ENCODE peak calls at places on chromosomes 3 and 15, in eight cellular contexts. X, L, N, H, W, O, Z and Q are unnamed samples.

GRCh38 chr15:38876621-38877020 is 312.0 kb upstream of the RASGRP1 start:
- DNase-seq in L (no peak), O (no peak), H (no peak), N (no peak), Z (no peak), X (peak), W (no peak), Q (no peak)

GRCh38 chr15:41331281-41331680 is 1.1 kb downstream of the OIP5 start:
- DNase-seq in X (no peak), L (no peak), W (no peak), H (no peak), O (no peak), Z (no peak), N (no peak), Q (no peak)

GRCh38 chr3:39038165-39038564 is 13.6 kb downstream of the SCN11A start:
- DNase-seq in X (peak), O (no peak), H (no peak), L (peak), Z (no peak), N (no peak), W (peak), Q (peak)

GRCh38 chr15:31100738-31101137 is 787 bp downstream of the TRPM1 start:
- DNase-seq in N (no peak), Z (no peak), L (no peak), W (no peak), H (no peak), X (no peak), O (no peak), Q (no peak)

GRCh38 chr3:47664519-47664918 is 85.9 kb upstream of the CSPG5 start:
- DNase-seq in N (no peak), L (peak), W (peak), X (peak), O (peak), Z (no peak), H (no peak), Q (peak)

GRCh38 chr15:65085990-65086679 is 9.6 kb downstream of the KBTBD13 start:
- DNase-seq in X (peak), Z (no peak), H (no peak), L (no peak), W (peak), O (no peak), N (peak), Q (no peak)

GRCh38 chr3:75396316-75396802 is 267.8 kb upstream of the FRG2C start:
- DNase-seq in X (no peak), Z (no peak), W (peak), O (no peak), L (no peak), H (no peak), N (no peak), Q (no peak)

GRCh38 chr3:111315911-111316310 is 226.1 kb upstream of the CD96 start:
- DNase-seq in X (peak), L (peak), H (peak), N (no peak), Z (no peak), O (no peak), W (peak), Q (no peak)

GRCh38 chr15:66721501-66721937 is 19.5 kb downstream of the SMAD6 start:
- DNase-seq in H (no peak), L (peak), N (no peak), W (no peak), O (no peak), Z (no peak), X (peak), Q (no peak)

GRCh38 chr15:74767167-74768098 is 14.4 kb upstream of the CSK start:
- DNase-seq in X (no peak), H (no peak), N (no peak), O (no peak), Z (no peak), L (no peak), W (no peak), Q (no peak)

GRCh38 chr3:160754371-160754854 is 1.6 kb upstream of the PPM1L start:
- DNase-seq in O (no peak), X (peak), N (peak), W (peak), Z (no peak), L (peak), H (peak), Q (peak)

GRCh38 chr3:4350789-4351163 is 47.6 kb downstream of the SETMAR start:
- DNase-seq in X (peak), Z (peak), N (peak), H (peak), O (peak), L (peak), W (peak), Q (peak)

GRCh38 chr15:41205315-41205714 is 25.2 kb downstream of the EXD1 start:
- DNase-seq in N (peak), X (peak), Z (no peak), H (no peak), L (peak), W (no peak), O (no peak), Q (no peak)

GRCh38 chr3:132064114-132064513 is 29.3 kb upstream of the CPNE4 start:
- DNase-seq in X (no peak), H (no peak), N (no peak), O (no peak), L (no peak), W (no peak), Z (no peak), Q (no peak)

GRCh38 chr3:195099976-195100755 is 170.8 kb downstream of the XXYLT1 start:
- DNase-seq in H (no peak), X (no peak), W (no peak), O (no peak), L (no peak), N (no peak), Z (no peak), Q (no peak)

GRCh38 chr3:10373686-10374261 is 52.9 kb upstream of the SEC13 start:
- DNase-seq in H (no peak), X (peak), Z (no peak), W (peak), O (no peak), N (no peak), L (peak), Q (peak)

GRCh38 chr15:70376929-70377691 is 279.4 kb upstream of the TLE3 start:
- DNase-seq in O (no peak), X (peak), Z (no peak), H (peak), N (no peak), L (peak), W (peak), Q (no peak)

GRCh38 chr3:59862686-59863085 is 812.9 kb upstream of the CFAP20DC start:
- DNase-seq in W (peak), N (peak), Z (no peak), O (no peak), L (peak), H (no peak), X (peak), Q (peak)

GRCh38 chr15:90262426-90262825 is 3.0 kb upstream of the NGRN start:
- DNase-seq in L (no peak), O (no peak), Z (no peak), N (no peak), H (no peak), X (no peak), W (no peak), Q (no peak)

GRCh38 chr3:8436667-8437287 is 64.8 kb upstream of the LMCD1 start:
- DNase-seq in H (no peak), N (no peak), L (no peak), Z (no peak), W (no peak), O (no peak), X (no peak), Q (no peak)

GRCh38 chr3:124764746-124765145 is 34.5 kb downstream of the UMPS start:
- DNase-seq in Z (no peak), X (no peak), H (no peak), N (no peak), W (no peak), L (no peak), O (no peak), Q (no peak)

GRCh38 chr3:59540241-59540640 is 490.4 kb upstream of the CFAP20DC start:
- DNase-seq in N (no peak), H (no peak), W (peak), X (no peak), O (no peak), L (peak), Z (no peak), Q (no peak)

GRCh38 chr3:127817331-127817821 is 4.9 kb downstream of the MGLL start:
- DNase-seq in N (peak), H (no peak), W (peak), L (peak), O (no peak), X (peak), Z (no peak), Q (peak)

GRCh38 chr3:167406876-167407492 is 26.9 kb upstream of the ZBBX start:
- DNase-seq in L (peak), H (peak), N (peak), Z (no peak), W (no peak), X (peak), O (no peak), Q (peak)

GRCh38 chr3:44974406-44974805 is 1.6 kb downstream of the ZDHHC3 start:
- DNase-seq in Z (no peak), W (no peak), X (no peak), N (no peak), H (no peak), O (no peak), L (no peak), Q (no peak)

GRCh38 chr3:8873740-8874139 is 89.5 kb downstream of the RAD18 start:
- DNase-seq in W (no peak), Z (no peak), O (no peak), H (no peak), L (no peak), N (no peak), X (peak), Q (no peak)

GRCh38 chr3:148077318-148077923 is 620.3 kb upstream of the AGTR1 start:
- DNase-seq in H (peak), L (peak), X (peak), O (no peak), Z (no peak), W (no peak), N (peak), Q (peak)

GRCh38 chr15:37888356-37888755 is 46.1 kb upstream of the TMCO5A start:
- DNase-seq in O (no peak), W (no peak), X (no peak), Z (no peak), N (peak), L (no peak), H (no peak), Q (no peak)

GRCh38 chr3:81581966-81582599 is 179.4 kb downstream of the GBE1 start:
- DNase-seq in Z (no peak), O (no peak), W (peak), L (peak), N (peak), X (peak), H (no peak), Q (peak)